ENCODE peak calls at places on chromosomes 5 and 9, in five cellular contexts. I, P, S, D and A are unnamed samples.

GRCh38 chr5:142529626-142530278 is 156.1 kb downstream of the FGF1 start:
- DNase-seq in D (no peak), I (no peak), S (no peak), P (peak; percentile 67), A (no peak)

GRCh38 chr9:124913378-124913777 is 27.5 kb downstream of the GOLGA1 start:
- DNase-seq in I (no peak), P (no peak), S (no peak), D (no peak), A (no peak)

GRCh38 chr9:91382298-91382697 is 20.6 kb upstream of the AUH start:
- DNase-seq in D (no peak), S (no peak), I (no peak), P (no peak), A (no peak)

GRCh38 chr5:52007230-52007858 is 624.1 kb downstream of the ISL1 start:
- DNase-seq in D (peak; percentile 26), I (no peak), S (no peak), P (peak; percentile 50), A (peak; percentile 12)

GRCh38 chr9:27382308-27382707 is 85.4 kb upstream of the EQTN start:
- DNase-seq in D (peak; percentile 65), S (no peak), P (no peak), I (no peak), A (no peak)

GRCh38 chr5:126972062-126972895 is 58.1 kb downstream of the MARCHF3 start:
- DNase-seq in S (no peak), D (peak; percentile 51), P (peak; percentile 71), I (no peak), A (no peak)

GRCh38 chr9:135410831-135411473 is 68.6 kb upstream of the PPP1R26 start:
- DNase-seq in S (no peak), P (no peak), I (no peak), D (no peak), A (no peak)

GRCh38 chr9:79196606-79197005 is 375.2 kb upstream of the TLE4 start:
- DNase-seq in P (peak; percentile 47), I (peak; percentile 49), D (no peak), S (no peak), A (no peak)

GRCh38 chr9:104748359-104749031 is 1.0 kb downstream of the NIPSNAP3A start:
- DNase-seq in P (peak; percentile 41), S (no peak), D (no peak), I (no peak), A (no peak)

GRCh38 chr9:137955224-137955570 is 77.6 kb downstream of the CACNA1B start:
- DNase-seq in I (no peak), S (no peak), D (no peak), P (no peak), A (no peak)

GRCh38 chr5:139413963-139414362 is 10.1 kb upstream of the SPATA24 start:
- DNase-seq in D (no peak), S (no peak), I (no peak), P (no peak), A (no peak)

GRCh38 chr5:130651440-130651839 is 513.6 kb downstream of the HINT1 start:
- DNase-seq in P (no peak), S (no peak), I (no peak), D (no peak), A (no peak)

GRCh38 chr5:150503386-150503785 is 4.5 kb upstream of the NDST1 start:
- DNase-seq in I (no peak), D (no peak), S (no peak), P (no peak), A (no peak)

GRCh38 chr5:40995816-40996586 is 75.1 kb downstream of the MROH2B start:
- DNase-seq in P (no peak), S (no peak), D (no peak), I (no peak), A (no peak)

GRCh38 chr9:36871606-36872005 is 162.5 kb downstream of the PAX5 start:
- DNase-seq in D (no peak), I (no peak), S (no peak), P (no peak), A (no peak)

DNA sequence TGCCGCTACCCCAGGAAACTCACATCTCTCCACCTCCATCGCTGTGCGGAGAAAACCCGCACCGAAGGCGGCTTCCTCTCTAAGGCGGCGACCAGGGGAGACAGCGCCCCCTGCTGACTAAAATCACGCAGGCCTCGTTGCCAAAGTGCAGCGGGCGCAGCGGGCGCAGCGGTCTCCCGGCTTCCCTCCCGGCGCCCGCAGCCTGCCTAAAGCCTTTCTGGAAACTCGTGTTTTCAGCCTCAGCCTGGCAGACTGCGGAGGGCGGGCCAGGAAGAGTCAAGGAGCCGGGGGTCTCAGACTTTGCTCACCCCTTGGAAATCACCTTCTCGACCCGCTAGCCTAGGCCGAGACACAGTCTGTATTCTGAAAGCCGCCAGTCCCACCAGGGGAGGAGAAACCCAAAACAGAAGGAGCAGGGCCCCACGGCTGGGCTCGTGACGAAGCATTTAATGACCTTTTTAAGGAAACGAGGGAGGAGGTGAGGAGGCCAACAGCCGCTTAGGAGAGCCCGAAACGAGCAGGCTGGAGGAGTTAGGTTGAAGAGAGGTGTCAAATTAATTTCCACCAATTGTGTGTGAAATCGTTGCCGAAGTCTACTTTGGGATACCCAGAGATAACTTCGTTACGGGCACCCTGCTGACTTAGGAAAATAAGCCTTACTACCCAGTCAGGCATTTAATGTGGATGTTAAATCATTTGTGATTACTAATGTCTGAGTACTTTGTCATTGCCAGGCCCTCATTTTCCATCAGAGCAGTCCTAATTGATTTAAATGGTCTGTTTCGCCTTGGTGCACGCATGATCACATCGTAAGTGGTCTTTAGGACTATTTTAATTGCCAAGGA is 7.3 kb upstream of the FOXB2 start:
- DNase-seq in P (peak; percentile 56), D (peak; percentile 72), I (no peak), S (peak; percentile 41), A (no peak)
- H3K4me3 ChIP-seq in P (peak overlapping the region; percentile 7), D (no peak overlapping the region), I (no peak overlapping the region), S (no peak overlapping the region), A (peak overlapping the region; percentile 12)

DNA sequence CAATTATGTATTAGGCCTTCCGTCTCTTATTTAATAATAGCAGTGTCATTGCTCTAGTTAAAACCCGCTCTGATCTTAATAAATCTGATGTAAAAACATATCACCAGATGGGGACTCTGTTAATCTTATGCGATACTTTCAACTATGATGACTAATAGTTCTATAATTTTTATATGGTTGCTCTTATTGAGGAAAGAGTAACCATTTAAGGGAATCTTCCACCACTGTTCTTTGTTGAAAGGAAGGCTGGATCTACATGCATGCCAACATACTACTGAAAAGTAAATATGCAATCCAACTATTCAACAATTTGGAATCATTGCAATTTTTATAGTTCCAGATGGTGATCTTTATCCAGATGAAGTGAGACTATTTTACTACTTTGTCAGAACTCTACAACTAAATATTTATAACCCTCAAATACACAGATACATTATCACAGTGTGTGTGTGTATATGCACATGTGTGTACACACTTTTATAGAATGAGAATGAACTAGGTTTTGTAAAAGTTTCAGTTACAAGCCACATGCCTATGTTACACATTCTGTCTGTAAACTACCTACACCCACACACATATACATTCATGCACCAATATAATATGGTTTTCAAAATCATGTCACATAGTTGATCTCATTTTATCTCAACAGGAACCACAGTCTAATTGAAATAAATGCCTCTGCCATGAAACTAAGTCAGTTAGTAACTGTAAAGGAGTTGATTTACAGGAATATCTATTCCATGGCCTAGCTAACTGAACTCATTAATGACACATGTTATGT is 646.9 kb downstream of the PDE4D start:
- DNase-seq in D (no peak), S (no peak), P (peak; percentile 7), I (peak; percentile 66), A (peak; percentile 13)
- TF ChIP-seq CTCF in D (no peak), S (no peak), P (no peak), I (no peak), A (no peak)

GRCh38 chr9:114691956-114692295 is 9.9 kb upstream of the TEX48 start:
- DNase-seq in D (no peak), I (no peak), P (no peak), S (no peak), A (no peak)

GRCh38 chr9:114694146-114694545 is 12.2 kb upstream of the TEX48 start:
- DNase-seq in I (no peak), P (no peak), S (no peak), D (no peak), A (no peak)

GRCh38 chr9:114694719-114695269 is 12.8 kb upstream of the TEX48 start:
- DNase-seq in I (no peak), P (no peak), D (no peak), S (no peak), A (no peak)

GRCh38 chr9:114691046-114691955 is 9.3 kb upstream of the TEX48 start:
- DNase-seq in I (peak; percentile 67), D (no peak), S (no peak), P (peak; percentile 71), A (peak; percentile 67)

GRCh38 chr9:114693248-114693895 is 11.4 kb upstream of the TEX48 start:
- DNase-seq in I (no peak), D (peak; percentile 24), S (no peak), P (no peak), A (no peak)
- H3K4me3 ChIP-seq in I (no peak overlapping the region), D (no peak overlapping the region), S (no peak overlapping the region), P (no peak overlapping the region), A (no peak overlapping the region)

GRCh38 chr5:4563400-4563799 is 576.7 kb upstream of the ADAMTS16 start:
- DNase-seq in P (peak; percentile 4), I (no peak), D (no peak), S (no peak), A (peak; percentile 49)
- TF ChIP-seq CTCF in P (no peak), I (no peak), D (no peak), S (no peak), A (peak; percentile 85)

GRCh38 chr9:129482521-129483466 is 138.1 kb downstream of the C9orf50 start:
- DNase-seq in P (peak; percentile 89), D (peak; percentile 90), I (no peak), S (peak; percentile 94), A (peak; percentile 75)
- H3K4me3 ChIP-seq in P (peak overlapping the region; percentile 22), D (peak overlapping the region; percentile 50), I (peak overlapping the region; percentile 28), S (peak overlapping the region; percentile 53), A (no peak overlapping the region)

GRCh38 chr5:38018011-38018410 is 178.2 kb upstream of the GDNF start:
- DNase-seq in P (no peak), D (no peak), I (no peak), S (no peak), A (no peak)

GRCh38 chr5:38029431-38030065 is 189.7 kb upstream of the GDNF start:
- DNase-seq in D (no peak), S (no peak), P (no peak), I (no peak), A (no peak)

GRCh38 chr5:38022621-38023020 is 182.8 kb upstream of the GDNF start:
- DNase-seq in D (no peak), I (no peak), S (no peak), P (no peak), A (no peak)

GRCh38 chr5:38023353-38023752 is 183.5 kb upstream of the GDNF start:
- DNase-seq in S (no peak), D (no peak), P (no peak), I (no peak), A (no peak)

DNA sequence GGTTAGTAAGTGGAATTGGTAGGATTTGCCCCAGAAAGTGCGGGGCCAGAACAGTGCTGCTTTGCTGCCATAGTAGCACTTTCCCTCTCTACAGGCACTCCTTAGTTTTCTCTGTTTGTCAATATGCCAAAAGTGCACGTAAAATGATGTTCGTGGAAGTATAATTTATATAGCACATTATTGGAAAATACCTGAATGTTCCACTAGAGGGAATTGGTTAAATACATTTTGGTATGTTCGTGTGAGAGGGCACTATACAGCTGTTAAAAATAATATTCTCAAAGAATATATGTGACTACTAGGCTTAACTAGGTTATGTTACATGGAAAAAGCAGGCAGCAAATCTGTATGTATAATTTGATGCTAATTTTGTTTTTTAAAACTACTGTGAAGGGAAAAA is 184.0 kb upstream of the GDNF start:
- DNase-seq in P (no peak), S (no peak), D (no peak), I (no peak), A (no peak)
- TF ChIP-seq CTCF in P (no peak), S (no peak), D (no peak), I (no peak), A (no peak)